ENCODE peak calls at places on chromosome 4, in five cellular contexts. W is K562, A is A549, P is upper lobe of left lung, U is suprapubic skin. K is an unnamed sample.

GRCh38 chr4:182917182-182918043 is at the start of gene DCTD:
- DNase-seq in U (no peak), W (peak), A (peak), P (peak), K (peak)

GRCh38 chr4:154082760-154083530 is 294.1 kb upstream of the SFRP2 start:
- DNase-seq in W (peak), P (no peak), U (no peak), A (peak), K (no peak)

GRCh38 chr4:126364290-126364978 is 1049.7 kb downstream of the FAT4 start:
- DNase-seq in W (no peak), U (no peak), P (no peak), A (no peak), K (no peak)

GRCh38 chr4:101019941-101020401 is 327.4 kb downstream of the PPP3CA start:
- DNase-seq in P (no peak), A (peak), U (no peak), W (no peak), K (no peak)

GRCh38 chr4:127632420-127633403 is at the start of gene INTU:
- DNase-seq in A (peak), P (no peak), U (peak), W (peak), K (peak)

GRCh38 chr4:38452009-38452408 is 212.0 kb upstream of the KLF3 start:
- DNase-seq in P (no peak), A (no peak), U (no peak), W (no peak), K (no peak)

GRCh38 chr4:122827258-122827887 is 742 bp downstream of the FGF2 start:
- DNase-seq in W (peak), A (no peak), U (peak), P (peak), K (peak)

GRCh38 chr4:148445071-148445902 is 3.1 kb upstream of the NR3C2 start:
- DNase-seq in A (no peak), P (peak), W (peak), U (peak), K (peak)

GRCh38 chr4:956531-957230 is 16.7 kb downstream of the DGKQ start:
- DNase-seq in U (no peak), P (peak), W (no peak), A (no peak), K (no peak)

GRCh38 chr4:4825431-4825830 is 34.0 kb upstream of the MSX1 start:
- DNase-seq in P (no peak), A (no peak), W (no peak), U (peak), K (no peak)

GRCh38 chr4:89754531-89754930 is 82.4 kb downstream of the SNCA start:
- DNase-seq in W (no peak), P (no peak), U (no peak), A (no peak), K (no peak)

GRCh38 chr4:174273960-174274359 is 9.5 kb downstream of the FBXO8 start:
- DNase-seq in W (no peak), P (no peak), A (no peak), U (no peak), K (no peak)

GRCh38 chr4:155964016-155964891 is 10.6 kb upstream of the CTSO start:
- DNase-seq in A (no peak), P (no peak), U (no peak), W (no peak), K (no peak)

GRCh38 chr4:7285244-7286122 is 93.1 kb downstream of the SORCS2 start:
- DNase-seq in P (no peak), U (no peak), A (no peak), W (peak), K (no peak)

GRCh38 chr4:8554555-8555100 is 25.6 kb upstream of the GPR78 start:
- DNase-seq in W (no peak), P (peak), U (no peak), A (no peak), K (no peak)

GRCh38 chr4:126658391-126658790 is 974.4 kb upstream of the INTU start:
- DNase-seq in A (no peak), P (no peak), U (no peak), W (no peak), K (no peak)

GRCh38 chr4:24472514-24473308 is 111.6 kb downstream of the DHX15 start:
- DNase-seq in A (peak), W (peak), U (peak), P (peak), K (peak)
- TF ChIP-seq EP300 in A (no peak), W (no peak), U (no peak), P (no peak), K (no peak)

DNA sequence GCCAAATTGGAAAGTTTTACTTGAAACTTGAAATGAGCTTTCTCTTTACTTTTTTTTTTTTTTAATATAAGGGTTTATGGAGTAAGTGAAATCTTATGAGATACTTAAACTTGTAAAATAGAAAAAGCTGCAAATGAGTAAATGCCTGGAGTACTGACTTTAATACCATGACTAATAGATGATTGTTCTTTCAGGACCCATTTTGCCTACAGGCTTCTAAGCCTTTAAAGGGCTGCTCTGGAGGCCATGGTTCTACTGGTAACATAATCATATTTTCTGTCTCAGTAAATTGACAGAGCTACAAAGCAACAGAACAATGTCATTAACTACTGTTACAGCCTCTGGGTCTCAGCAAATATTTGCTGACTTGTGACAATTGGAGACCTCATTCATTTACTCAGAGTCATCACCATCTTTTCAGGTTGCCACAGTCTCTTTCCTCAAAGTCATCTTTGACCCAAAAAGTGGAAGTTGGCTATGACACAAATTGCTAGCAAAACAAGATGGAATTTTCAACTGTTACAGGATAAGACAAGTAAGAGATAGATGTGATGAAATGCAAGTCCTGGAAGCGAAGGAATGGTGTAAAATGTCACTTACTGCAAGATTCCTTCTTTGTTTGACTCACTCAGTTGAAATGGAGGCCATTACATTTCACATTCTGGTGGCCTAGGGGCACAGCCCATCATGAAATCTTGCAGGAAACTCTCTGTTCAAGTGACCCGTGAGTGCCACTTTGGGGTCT is 132.7 kb downstream of the BTC start:
- DNase-seq in U (no peak), P (no peak), W (no peak), A (peak), K (no peak)
- TF ChIP-seq EP300 in U (no peak), P (no peak), W (no peak), A (no peak), K (no peak)

GRCh38 chr4:179607003-179607402 is 2164.8 kb upstream of the AGA start:
- DNase-seq in U (no peak), A (no peak), W (no peak), P (no peak), K (no peak)
- TF ChIP-seq EP300 in U (no peak), A (no peak), W (no peak), P (no peak), K (no peak)

DNA sequence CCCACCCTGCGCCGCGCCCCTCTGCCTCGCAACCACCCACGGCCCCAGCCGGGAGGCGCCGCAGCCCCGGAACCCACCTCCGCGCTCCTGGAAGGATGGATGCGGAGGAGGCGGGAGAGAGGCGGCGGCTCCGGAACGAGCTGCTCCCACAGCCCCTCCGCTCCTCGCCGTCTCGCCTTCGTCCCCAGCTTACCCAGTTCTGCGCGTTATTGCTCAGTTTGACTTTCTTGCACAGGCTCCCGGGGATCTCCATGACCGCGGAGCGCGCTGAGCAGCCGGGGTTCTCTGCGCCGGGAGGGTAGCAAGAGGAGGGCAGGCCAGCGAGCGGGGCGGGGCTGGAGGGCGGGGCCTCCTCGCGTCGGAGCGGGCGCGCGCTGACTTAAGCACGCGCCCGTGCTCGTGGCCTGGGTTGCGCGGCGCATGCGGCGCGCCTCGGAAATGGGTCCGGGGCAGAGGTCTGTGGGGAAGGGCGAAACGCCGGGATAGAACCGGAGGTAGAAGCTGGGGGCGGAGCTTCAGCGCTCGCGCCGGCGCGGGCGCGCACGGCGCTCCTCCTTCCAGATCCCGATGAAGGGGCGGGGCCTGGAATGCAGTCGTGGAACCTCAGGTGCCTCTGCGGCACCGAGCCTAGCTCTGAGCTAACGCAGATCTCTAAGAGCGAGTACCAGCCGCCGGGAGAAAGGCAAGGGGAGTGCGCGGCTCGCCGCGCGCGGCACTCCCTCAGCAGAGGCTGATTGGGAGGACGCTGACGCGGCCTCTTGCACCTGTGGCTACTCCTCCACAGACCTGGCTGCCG is at the start of gene PAPSS1:
- DNase-seq in W (peak), P (peak), U (peak), A (peak), K (peak)
- TF ChIP-seq EP300 in W (peak), P (no peak), U (no peak), A (no peak), K (no peak)

DNA sequence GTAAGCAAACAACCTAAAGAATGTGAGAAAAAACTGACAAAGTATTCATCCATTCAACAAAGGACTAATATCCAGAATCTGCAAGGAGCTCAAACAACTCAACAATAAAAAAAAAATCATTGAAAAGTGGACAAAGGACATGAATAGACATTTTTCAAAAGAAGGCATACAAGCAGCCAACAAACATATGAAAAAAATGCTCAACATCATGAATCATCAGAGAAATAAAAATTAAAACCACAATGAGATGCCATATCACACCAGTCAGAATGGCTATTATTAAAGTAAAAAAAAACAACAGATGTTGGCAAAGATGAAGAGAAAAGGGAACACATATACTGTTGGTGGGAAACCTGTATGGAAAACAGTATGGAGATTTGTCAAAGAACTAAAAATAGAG is 120.7 kb upstream of the ADGRL3 start:
- DNase-seq in W (no peak), A (no peak), P (no peak), U (no peak), K (no peak)
- TF ChIP-seq EP300 in W (no peak), A (no peak), P (no peak), U (no peak), K (no peak)

GRCh38 chr4:158586881-158587280 is 65.2 kb downstream of the RXFP1 start:
- DNase-seq in W (no peak), U (no peak), A (no peak), P (no peak), K (no peak)
- TF ChIP-seq EP300 in W (no peak), U (no peak), A (no peak), P (no peak), K (no peak)

K was measured in stomach.